ENCODE peak calls at places on chromosomes 5 and 9, in seven cellular contexts. J is stimulated activated CD4-positive, alpha-beta T cell treated with anti-CD3 and anti-CD28 coated beads, Interleukin-2, amount 100 ng/mL, for 48 hours; D is fibroblast of mammary gland; F is glutamatergic neuron; N is H7; Z is NCI-H1092 treated with DMSO at 0.1 percent for 48 hours; Q is NCI-H446. U is an unnamed sample.

GRCh38 chr5:1737790-1738405 is 61.7 kb downstream of the MRPL36 start:
- DNase-seq in F (no peak), Q (no peak), Z (no peak), J (peak), N (peak), D (peak), U (no peak)

GRCh38 chr5:56415356-56415765 is 182.2 kb upstream of the ANKRD55 start:
- DNase-seq in D (no peak), Z (no peak), F (no peak), J (no peak), Q (no peak), N (no peak), U (no peak)

GRCh38 chr5:147037517-147038205 is 159.1 kb upstream of the PPP2R2B start:
- DNase-seq in Z (no peak), Q (no peak), N (no peak), F (no peak), J (no peak), D (peak), U (no peak)

GRCh38 chr9:137387034-137387890 is 35.7 kb downstream of the EXD3 start:
- DNase-seq in N (no peak), F (no peak), J (no peak), Q (no peak), D (no peak), Z (no peak), U (no peak)

GRCh38 chr5:111384220-111384619 is 128.1 kb downstream of the STARD4 start:
- DNase-seq in Z (no peak), F (no peak), J (no peak), D (peak), Q (no peak), N (no peak), U (no peak)

GRCh38 chr9:127569819-127570401 is 42.2 kb upstream of the STXBP1 start:
- DNase-seq in D (no peak), J (no peak), N (no peak), F (no peak), Z (peak), Q (no peak), U (no peak)

GRCh38 chr5:168991991-168992390 is 308.9 kb downstream of the SLIT3 start:
- DNase-seq in F (no peak), Q (no peak), N (no peak), Z (no peak), D (peak), J (no peak), U (no peak)

GRCh38 chr5:148469446-148470062 is 85.8 kb downstream of the FBXO38 start:
- DNase-seq in Z (peak), D (peak), F (no peak), J (no peak), Q (no peak), N (no peak), U (no peak)

GRCh38 chr9:96080364-96080763 is 204.9 kb downstream of the ERCC6L2 start:
- DNase-seq in J (no peak), D (peak), Q (no peak), Z (no peak), N (no peak), F (no peak), U (no peak)

GRCh38 chr5:98163796-98164493 is 609.5 kb upstream of the RGMB start:
- DNase-seq in Z (no peak), N (no peak), Q (no peak), D (peak), F (no peak), J (no peak), U (no peak)

GRCh38 chr9:78919701-78920100 is 622.8 kb downstream of the PSAT1 start:
- DNase-seq in N (no peak), D (no peak), J (no peak), Q (no peak), Z (no peak), F (no peak), U (no peak)

GRCh38 chr9:77764894-77765780 is 117.0 kb upstream of the GNA14 start:
- DNase-seq in J (no peak), N (peak), Z (no peak), F (no peak), Q (no peak), D (peak), U (no peak)